ENCODE peak calls at places on chromosomes 5 and 9, in ten cellular contexts. One of them, this sample, is unnamed.

GRCh38 chr9:111728143-111728542 is 66.6 kb downstream of the SHOC1 start:
- DNase-seq in left cardiac atrium: no peak
- DNase-seq in HT-29: no peak
- DNase-seq in EL: no peak
- DNase-seq in glomerular endothelial cell: no peak
- DNase-seq in RPMI7951: no peak
- DNase-seq in HFFc6: no peak
- DNase-seq in DND-41: no peak
- DNase-seq in HEK293T: no peak
- DNase-seq in GM23248: no peak
- DNase-seq in this sample: no peak

GRCh38 chr5:1390861-1391600 is 46.1 kb upstream of the CLPTM1L start:
- DNase-seq in left cardiac atrium: no peak
- DNase-seq in RPMI7951: no peak
- DNase-seq in HEK293T: no peak
- DNase-seq in DND-41: no peak
- DNase-seq in GM23248: no peak
- DNase-seq in HFFc6: no peak
- DNase-seq in EL: no peak
- DNase-seq in glomerular endothelial cell: no peak
- DNase-seq in HT-29: no peak
- DNase-seq in this sample: no peak

GRCh38 chr5:172595591-172596455 is 45.2 kb upstream of the NEURL1B start:
- DNase-seq in HEK293T: no peak
- DNase-seq in GM23248: no peak
- DNase-seq in DND-41: no peak
- DNase-seq in HT-29: no peak
- DNase-seq in RPMI7951: no peak
- DNase-seq in glomerular endothelial cell: no peak
- DNase-seq in left cardiac atrium: no peak
- DNase-seq in HFFc6: no peak
- DNase-seq in EL: no peak
- DNase-seq in this sample: no peak

GRCh38 chr5:177482359-177482795 is 8.9 kb upstream of the DBN1 start:
- DNase-seq in glomerular endothelial cell: no peak
- DNase-seq in DND-41: no peak
- DNase-seq in HT-29: no peak
- DNase-seq in RPMI7951: no peak
- DNase-seq in EL: no peak
- DNase-seq in HFFc6: no peak
- DNase-seq in left cardiac atrium: no peak
- DNase-seq in GM23248: peak; percentile 53
- DNase-seq in HEK293T: no peak
- DNase-seq in this sample: no peak

GRCh38 chr5:37886207-37886905 is 46.5 kb upstream of the GDNF start:
- DNase-seq in RPMI7951: peak; percentile 78
- DNase-seq in HFFc6: no peak
- DNase-seq in HT-29: no peak
- DNase-seq in DND-41: no peak
- DNase-seq in HEK293T: no peak
- DNase-seq in glomerular endothelial cell: no peak
- DNase-seq in GM23248: no peak
- DNase-seq in left cardiac atrium: no peak
- DNase-seq in EL: no peak
- DNase-seq in this sample: no peak

GRCh38 chr5:167850901-167851300 is 440.5 kb upstream of the WWC1 start:
- DNase-seq in glomerular endothelial cell: no peak
- DNase-seq in HT-29: no peak
- DNase-seq in HEK293T: no peak
- DNase-seq in EL: no peak
- DNase-seq in HFFc6: no peak
- DNase-seq in GM23248: peak; percentile 74
- DNase-seq in left cardiac atrium: no peak
- DNase-seq in RPMI7951: no peak
- DNase-seq in DND-41: no peak
- DNase-seq in this sample: no peak

GRCh38 chr5:137957948-137958347 is 68.7 kb downstream of the PKD2L2 start:
- DNase-seq in glomerular endothelial cell: no peak
- DNase-seq in left cardiac atrium: no peak
- DNase-seq in DND-41: no peak
- DNase-seq in HEK293T: no peak
- DNase-seq in HFFc6: no peak
- DNase-seq in EL: no peak
- DNase-seq in HT-29: no peak
- DNase-seq in GM23248: no peak
- DNase-seq in RPMI7951: no peak
- DNase-seq in this sample: no peak

GRCh38 chr5:69414885-69415583 is at the start of gene MARVELD2:
- DNase-seq in glomerular endothelial cell: no peak
- DNase-seq in DND-41: no peak
- DNase-seq in HFFc6: no peak
- DNase-seq in left cardiac atrium: peak; percentile 79
- DNase-seq in HEK293T: peak; percentile 76
- DNase-seq in EL: peak; percentile 47
- DNase-seq in GM23248: peak; percentile 77
- DNase-seq in RPMI7951: peak; percentile 64
- DNase-seq in HT-29: peak; percentile 95
- DNase-seq in this sample: peak; percentile 95

GRCh38 chr5:143241892-143242291 is 161.6 kb downstream of the NR3C1 start:
- DNase-seq in DND-41: no peak
- DNase-seq in left cardiac atrium: no peak
- DNase-seq in HFFc6: no peak
- DNase-seq in GM23248: peak; percentile 63
- DNase-seq in EL: peak; percentile 53
- DNase-seq in HT-29: peak; percentile 22
- DNase-seq in RPMI7951: no peak
- DNase-seq in HEK293T: no peak
- DNase-seq in glomerular endothelial cell: no peak
- DNase-seq in this sample: no peak

GRCh38 chr5:107668933-107669542 is 1.7 kb downstream of the EFNA5 start:
- DNase-seq in glomerular endothelial cell: no peak
- DNase-seq in GM23248: peak; percentile 11
- DNase-seq in HT-29: peak; percentile 56
- DNase-seq in DND-41: no peak
- DNase-seq in EL: peak; percentile 5
- DNase-seq in HEK293T: no peak
- DNase-seq in HFFc6: no peak
- DNase-seq in RPMI7951: no peak
- DNase-seq in left cardiac atrium: no peak
- DNase-seq in this sample: peak; percentile 7

GRCh38 chr5:86977185-86977584 is 290.5 kb upstream of the RASA1 start:
- DNase-seq in DND-41: no peak
- DNase-seq in HFFc6: no peak
- DNase-seq in EL: no peak
- DNase-seq in left cardiac atrium: no peak
- DNase-seq in glomerular endothelial cell: no peak
- DNase-seq in HT-29: no peak
- DNase-seq in RPMI7951: peak; percentile 38
- DNase-seq in HEK293T: no peak
- DNase-seq in GM23248: peak; percentile 24
- DNase-seq in this sample: no peak

GRCh38 chr5:139903450-139903804 is 107.8 kb downstream of the PSD2 start:
- DNase-seq in HT-29: no peak
- DNase-seq in GM23248: no peak
- DNase-seq in glomerular endothelial cell: no peak
- DNase-seq in HEK293T: no peak
- DNase-seq in RPMI7951: no peak
- DNase-seq in EL: no peak
- DNase-seq in left cardiac atrium: no peak
- DNase-seq in HFFc6: no peak
- DNase-seq in DND-41: no peak
- DNase-seq in this sample: no peak

GRCh38 chr5:35852084-35852734 is 4.5 kb upstream of the IL7R start:
- DNase-seq in glomerular endothelial cell: no peak
- DNase-seq in HEK293T: no peak
- DNase-seq in HFFc6: no peak
- DNase-seq in left cardiac atrium: no peak
- DNase-seq in HT-29: no peak
- DNase-seq in GM23248: peak; percentile 15
- DNase-seq in EL: peak; percentile 72
- DNase-seq in DND-41: peak; percentile 34
- DNase-seq in RPMI7951: peak; percentile 80
- DNase-seq in this sample: no peak

GRCh38 chr5:174323878-174324281 is 278.4 kb downstream of the NSG2 start:
- DNase-seq in glomerular endothelial cell: no peak
- DNase-seq in HEK293T: peak; percentile 72
- DNase-seq in GM23248: peak; percentile 60
- DNase-seq in EL: peak; percentile 44
- DNase-seq in left cardiac atrium: no peak
- DNase-seq in HFFc6: no peak
- DNase-seq in HT-29: peak; percentile 48
- DNase-seq in DND-41: no peak
- DNase-seq in RPMI7951: peak; percentile 65
- DNase-seq in this sample: no peak

GRCh38 chr5:3110371-3110770 is 358.9 kb upstream of the IRX2 start:
- DNase-seq in HFFc6: no peak
- DNase-seq in glomerular endothelial cell: no peak
- DNase-seq in DND-41: no peak
- DNase-seq in RPMI7951: no peak
- DNase-seq in left cardiac atrium: no peak
- DNase-seq in HT-29: no peak
- DNase-seq in HEK293T: no peak
- DNase-seq in EL: no peak
- DNase-seq in GM23248: no peak
- DNase-seq in this sample: no peak